ENCODE peak calls at places on chromosomes 13 and 19, in ten cellular contexts. V, B, I, Q, S, J, X, E, Y and N are unnamed samples.

GRCh38 chr13:41458187-41458938 is 1.0 kb downstream of the RGCC start:
- DNase-seq in I (peak), V (peak), B (no peak), Q (no peak), E (no peak), Y (peak), J (peak), S (peak), X (peak), N (no peak)

GRCh38 chr19:5814847-5815246 is 10.0 kb downstream of the NRTN start:
- DNase-seq in E (no peak), I (no peak), V (no peak), X (no peak), S (no peak), Q (no peak), J (no peak), B (no peak), Y (no peak), N (no peak)

GRCh38 chr13:95588721-95589120 is 36.2 kb downstream of the CLDN10 start:
- DNase-seq in S (no peak), I (no peak), V (no peak), Q (peak), X (no peak), E (no peak), Y (no peak), B (no peak), J (no peak), N (no peak)

GRCh38 chr19:14954071-14954655 is 12.9 kb downstream of the OR7C2 start:
- DNase-seq in V (no peak), B (no peak), I (no peak), Q (no peak), X (peak), J (no peak), Y (no peak), S (no peak), E (no peak), N (no peak)

GRCh38 chr13:66657165-66657895 is 572.8 kb downstream of the PCDH9 start:
- DNase-seq in S (no peak), B (peak), Y (peak), V (peak), J (peak), Q (peak), I (no peak), X (no peak), E (peak), N (peak)

GRCh38 chr19:8487137-8487851 is 15.1 kb downstream of the PRAM1 start:
- DNase-seq in B (peak), X (peak), Y (peak), I (no peak), E (no peak), V (peak), Q (no peak), S (no peak), J (no peak), N (no peak)

GRCh38 chr19:41746593-41747227 is 8.6 kb upstream of the CEACAM6 start:
- DNase-seq in Y (no peak), V (no peak), E (no peak), I (peak), X (no peak), J (peak), B (no peak), S (peak), Q (peak), N (peak)

GRCh38 chr19:46478356-46478986 is 7.1 kb upstream of the PNMA8A start:
- DNase-seq in E (no peak), X (no peak), J (no peak), V (no peak), B (no peak), Q (no peak), I (no peak), S (no peak), Y (no peak), N (no peak)

GRCh38 chr19:7904074-7905020 is 670 bp downstream of the MAP2K7 start:
- DNase-seq in Y (peak), X (peak), J (no peak), I (peak), V (peak), B (peak), E (no peak), S (peak), Q (no peak), N (no peak)

GRCh38 chr19:32642771-32643170 is 32.2 kb downstream of the ANKRD27 start:
- DNase-seq in B (no peak), V (no peak), X (no peak), E (no peak), Q (no peak), S (no peak), Y (no peak), J (no peak), I (no peak), N (no peak)

GRCh38 chr13:33454844-33455256 is 169.3 kb upstream of the STARD13 start:
- DNase-seq in E (no peak), B (no peak), J (no peak), V (no peak), S (no peak), I (no peak), X (no peak), Q (no peak), Y (no peak), N (peak)

GRCh38 chr13:36736119-36736726 is 62.4 kb downstream of the SERTM1 start:
- DNase-seq in V (no peak), Y (no peak), J (peak), X (no peak), I (peak), B (no peak), E (peak), Q (no peak), S (peak), N (peak)

GRCh38 chr19:56141416-56141992 is 417 bp downstream of the ZNF444 start:
- DNase-seq in X (no peak), B (no peak), V (no peak), I (peak), E (no peak), Q (no peak), Y (no peak), J (no peak), S (no peak), N (no peak)

GRCh38 chr19:15123900-15124299 is 16.7 kb downstream of the SYDE1 start:
- DNase-seq in Q (no peak), S (no peak), J (peak), B (peak), Y (no peak), V (peak), X (peak), I (peak), E (no peak), N (no peak)

GRCh38 chr19:47897857-47898256 is 11.7 kb upstream of the SULT2A1 start:
- DNase-seq in V (no peak), B (no peak), I (no peak), Y (no peak), X (no peak), S (no peak), E (no peak), Q (no peak), J (peak), N (no peak)

GRCh38 chr13:112664501-112665203 is 25.2 kb upstream of the ATP11A start:
- DNase-seq in Y (no peak), E (no peak), J (no peak), I (no peak), S (no peak), B (no peak), Q (no peak), V (no peak), X (no peak), N (no peak)

GRCh38 chr13:43156916-43157315 is 133.5 kb downstream of the DNAJC15 start:
- DNase-seq in X (no peak), Q (no peak), I (no peak), S (no peak), E (no peak), J (no peak), V (no peak), Y (no peak), B (no peak), N (peak)

GRCh38 chr19:4374451-4375163 is 25.7 kb downstream of the SH3GL1 start:
- DNase-seq in X (peak), J (peak), Q (peak), I (peak), V (peak), S (no peak), Y (peak), B (peak), E (no peak), N (no peak)
- H3K4me3 ChIP-seq in X (no peak), J (no peak), Q (peak), I (no peak), V (no peak), S (no peak), Y (no peak), B (no peak), E (no peak), N (no peak)

GRCh38 chr13:47455581-47455980 is 545.5 kb downstream of the SUCLA2 start:
- DNase-seq in J (no peak), X (no peak), Q (no peak), I (no peak), E (no peak), Y (no peak), S (no peak), B (no peak), V (no peak), N (no peak)
- TF ChIP-seq CTCF in J (no peak), X (no peak), Q (no peak), I (no peak), E (peak), Y (no peak), S (peak), B (no peak), V (no peak), N (no peak)

GRCh38 chr19:18776736-18777135 is 14.4 kb downstream of the COMP start:
- DNase-seq in E (no peak), V (peak), B (no peak), I (no peak), S (no peak), J (no peak), Q (no peak), Y (no peak), X (peak), N (no peak)

GRCh38 chr19:18776288-18776594 is 14.9 kb downstream of the COMP start:
- DNase-seq in I (no peak), S (no peak), Q (no peak), V (no peak), X (no peak), E (no peak), Y (no peak), B (no peak), J (no peak), N (no peak)

GRCh38 chr19:18777156-18777724 is 13.9 kb downstream of the COMP start:
- DNase-seq in I (no peak), V (peak), X (peak), S (no peak), Q (no peak), B (no peak), Y (peak), E (no peak), J (no peak), N (no peak)

GRCh38 chr19:18778826-18779354 is 12.2 kb downstream of the COMP start:
- DNase-seq in B (no peak), X (no peak), E (no peak), V (no peak), Y (peak), S (no peak), I (no peak), J (no peak), Q (no peak), N (no peak)

GRCh38 chr19:18777725-18778389 is 13.2 kb downstream of the COMP start:
- DNase-seq in J (no peak), B (no peak), V (no peak), Q (no peak), I (no peak), E (no peak), X (peak), Y (peak), S (no peak), N (no peak)
- H3K4me3 ChIP-seq in J (no peak), B (no peak), V (no peak), Q (no peak), I (no peak), E (no peak), X (no peak), Y (no peak), S (no peak), N (no peak)

GRCh38 chr13:52010890-52011689 is at the start of gene ATP7B:
- DNase-seq in I (peak), B (peak), J (no peak), Q (no peak), S (peak), Y (peak), X (peak), V (no peak), E (no peak), N (no peak)
- TF ChIP-seq CTCF in I (no peak), B (peak), J (no peak), Q (no peak), S (no peak), Y (no peak), X (no peak), V (no peak), E (peak), N (peak)

GRCh38 chr19:38247126-38247525 is 9.0 kb downstream of the PPP1R14A start:
- DNase-seq in E (no peak), J (no peak), X (no peak), I (no peak), V (no peak), S (no peak), Y (no peak), B (no peak), Q (no peak), N (no peak)

GRCh38 chr19:38239816-38240215 is 15.8 kb upstream of the DPF1 start:
- DNase-seq in S (no peak), E (no peak), B (no peak), X (no peak), J (no peak), Y (no peak), V (no peak), I (no peak), Q (no peak), N (no peak)

GRCh38 chr19:38247734-38248268 is 8.4 kb downstream of the PPP1R14A start:
- DNase-seq in V (no peak), J (no peak), X (no peak), Q (no peak), E (no peak), I (no peak), B (no peak), S (no peak), Y (no peak), N (no peak)

GRCh38 chr19:38245826-38246498 is 10.2 kb downstream of the PPP1R14A start:
- DNase-seq in Q (no peak), J (no peak), B (peak), E (no peak), I (no peak), X (no peak), Y (no peak), V (no peak), S (no peak), N (no peak)

GRCh38 chr19:38243279-38243673 is 12.9 kb downstream of the PPP1R14A start:
- DNase-seq in V (no peak), E (no peak), Q (no peak), B (no peak), S (no peak), Y (no peak), J (no peak), I (no peak), X (no peak), N (no peak)
- H3K4me3 ChIP-seq in V (peak), E (no peak), Q (peak), B (peak), S (no peak), Y (no peak), J (peak), I (peak), X (no peak), N (no peak)

GRCh38 chr13:98468929-98469328 is 108.0 kb downstream of the STK24 start:
- DNase-seq in E (no peak), X (no peak), I (no peak), Y (no peak), S (no peak), B (no peak), J (no peak), V (no peak), Q (no peak), N (no peak)

GRCh38 chr13:98470920-98471319 is 106.0 kb downstream of the STK24 start:
- DNase-seq in Y (no peak), I (no peak), E (no peak), Q (no peak), V (no peak), B (no peak), J (no peak), S (no peak), X (no peak), N (no peak)

GRCh38 chr13:98467263-98467985 is 109.5 kb downstream of the STK24 start:
- DNase-seq in Q (no peak), J (no peak), S (no peak), Y (no peak), E (no peak), V (no peak), I (no peak), B (no peak), X (no peak), N (no peak)

GRCh38 chr13:98466634-98467236 is 110.2 kb downstream of the STK24 start:
- DNase-seq in X (peak), V (no peak), Y (no peak), S (no peak), E (no peak), I (no peak), J (no peak), B (no peak), Q (peak), N (no peak)

DNA sequence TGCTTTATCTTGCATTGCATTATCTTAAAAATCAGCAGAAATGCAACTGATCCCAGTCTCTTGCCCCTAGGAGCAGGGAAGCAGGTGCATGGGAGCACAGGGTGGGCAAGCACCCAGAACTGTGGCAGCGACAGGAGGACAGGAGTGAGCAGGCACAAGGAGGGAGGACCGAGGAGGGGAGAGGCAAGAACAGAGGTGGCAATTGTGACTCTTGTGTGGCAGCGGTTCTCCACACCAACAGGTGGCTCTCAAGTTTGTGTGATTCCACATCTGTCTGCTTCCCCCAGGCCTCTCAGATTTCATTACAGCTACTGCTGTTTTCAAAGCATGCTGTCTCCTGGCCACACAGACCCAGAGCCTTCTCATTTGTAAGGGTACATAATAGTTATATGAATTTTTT is 108.6 kb downstream of the STK24 start:
- DNase-seq in S (no peak), X (no peak), Y (no peak), I (no peak), E (no peak), J (no peak), V (no peak), Q (no peak), B (no peak), N (no peak)
- TF ChIP-seq CTCF in S (no peak), X (no peak), Y (no peak), I (no peak), E (no peak), J (no peak), V (no peak), Q (no peak), B (no peak), N (no peak)